ENCODE peak calls at places on chromosomes 5 and 9, in seven cellular contexts. One of them, this sample, is unnamed.

GRCh38 chr5:90294604-90295003 is 115.0 kb downstream of the CETN3 start:
- DNase-seq in K562: peak
- DNase-seq in stomach: no peak
- DNase-seq in H1: no peak
- DNase-seq in SK-N-MC: no peak
- DNase-seq in HCT116: no peak
- DNase-seq in Panc1: no peak
- DNase-seq in this sample: no peak

GRCh38 chr5:13478831-13479465 is 465.5 kb downstream of the DNAH5 start:
- DNase-seq in K562: peak
- DNase-seq in stomach: peak
- DNase-seq in H1: peak
- DNase-seq in SK-N-MC: peak
- DNase-seq in HCT116: no peak
- DNase-seq in Panc1: peak
- DNase-seq in this sample: no peak

GRCh38 chr5:128155793-128156192 is 72.2 kb downstream of the SLC12A2 start:
- DNase-seq in K562: no peak
- DNase-seq in stomach: no peak
- DNase-seq in H1: no peak
- DNase-seq in SK-N-MC: no peak
- DNase-seq in HCT116: no peak
- DNase-seq in Panc1: no peak
- DNase-seq in this sample: no peak

GRCh38 chr5:137212471-137212870 is 286.7 kb downstream of the SPOCK1 start:
- DNase-seq in K562: no peak
- DNase-seq in stomach: no peak
- DNase-seq in H1: no peak
- DNase-seq in SK-N-MC: no peak
- DNase-seq in HCT116: no peak
- DNase-seq in Panc1: no peak
- DNase-seq in this sample: no peak

GRCh38 chr5:1663186-1663585 is 136.5 kb downstream of the MRPL36 start:
- DNase-seq in K562: no peak
- DNase-seq in stomach: no peak
- DNase-seq in H1: no peak
- DNase-seq in SK-N-MC: no peak
- DNase-seq in HCT116: no peak
- DNase-seq in Panc1: no peak
- DNase-seq in this sample: no peak

GRCh38 chr5:84437673-84438315 is 53.1 kb upstream of the EDIL3 start:
- DNase-seq in K562: no peak
- DNase-seq in stomach: no peak
- DNase-seq in H1: no peak
- DNase-seq in SK-N-MC: no peak
- DNase-seq in HCT116: peak
- DNase-seq in Panc1: no peak
- DNase-seq in this sample: no peak

GRCh38 chr9:119839888-119840287 is 470.7 kb upstream of the BRINP1 start:
- DNase-seq in K562: no peak
- DNase-seq in stomach: no peak
- DNase-seq in H1: no peak
- DNase-seq in SK-N-MC: no peak
- DNase-seq in HCT116: no peak
- DNase-seq in Panc1: no peak
- DNase-seq in this sample: no peak

GRCh38 chr9:136281421-136282271 is 22.2 kb downstream of the CCDC187 start:
- DNase-seq in K562: no peak
- DNase-seq in stomach: no peak
- DNase-seq in H1: no peak
- DNase-seq in SK-N-MC: no peak
- DNase-seq in HCT116: no peak
- DNase-seq in Panc1: no peak
- DNase-seq in this sample: no peak

GRCh38 chr9:134413890-134414731 is 87.9 kb downstream of the RXRA start:
- DNase-seq in K562: no peak
- DNase-seq in stomach: peak
- DNase-seq in H1: no peak
- DNase-seq in SK-N-MC: no peak
- DNase-seq in HCT116: peak
- DNase-seq in Panc1: no peak
- DNase-seq in this sample: peak

GRCh38 chr9:20538956-20539355 is 83.3 kb downstream of the MLLT3 start:
- DNase-seq in K562: no peak
- DNase-seq in stomach: no peak
- DNase-seq in H1: no peak
- DNase-seq in SK-N-MC: no peak
- DNase-seq in HCT116: no peak
- DNase-seq in Panc1: no peak
- DNase-seq in this sample: no peak

GRCh38 chr5:6774673-6775327 is 61.6 kb downstream of the TENT4A start:
- DNase-seq in K562: no peak
- DNase-seq in stomach: no peak
- DNase-seq in H1: no peak
- DNase-seq in SK-N-MC: no peak
- DNase-seq in HCT116: no peak
- DNase-seq in Panc1: no peak
- DNase-seq in this sample: no peak

GRCh38 chr9:83544002-83544698 is 5.9 kb upstream of the FRMD3 start:
- DNase-seq in K562: peak
- DNase-seq in stomach: peak
- DNase-seq in H1: no peak
- DNase-seq in SK-N-MC: no peak
- DNase-seq in HCT116: peak
- DNase-seq in Panc1: peak
- DNase-seq in this sample: peak

GRCh38 chr9:118222375-118222774 is 518.2 kb downstream of the TLR4 start:
- DNase-seq in K562: no peak
- DNase-seq in stomach: no peak
- DNase-seq in H1: no peak
- DNase-seq in SK-N-MC: no peak
- DNase-seq in HCT116: no peak
- DNase-seq in Panc1: no peak
- DNase-seq in this sample: no peak

GRCh38 chr9:133693116-133693515 is 45.0 kb downstream of the SARDH start:
- DNase-seq in K562: no peak
- DNase-seq in stomach: no peak
- DNase-seq in H1: no peak
- DNase-seq in SK-N-MC: no peak
- DNase-seq in HCT116: no peak
- DNase-seq in Panc1: no peak
- DNase-seq in this sample: no peak

GRCh38 chr9:16356196-16356765 is 514.2 kb downstream of the BNC2 start:
- DNase-seq in K562: no peak
- DNase-seq in stomach: no peak
- DNase-seq in H1: no peak
- DNase-seq in SK-N-MC: no peak
- DNase-seq in HCT116: no peak
- DNase-seq in Panc1: no peak
- DNase-seq in this sample: no peak

GRCh38 chr5:54601393-54601792 is 83.8 kb downstream of the SNX18 start:
- DNase-seq in K562: no peak
- DNase-seq in stomach: no peak
- DNase-seq in H1: no peak
- DNase-seq in SK-N-MC: no peak
- DNase-seq in HCT116: no peak
- DNase-seq in Panc1: no peak
- DNase-seq in this sample: no peak

GRCh38 chr5:139745121-139745799 is 50.3 kb upstream of the PSD2 start:
- DNase-seq in K562: peak
- DNase-seq in stomach: no peak
- DNase-seq in H1: peak
- DNase-seq in SK-N-MC: no peak
- DNase-seq in HCT116: peak
- DNase-seq in Panc1: no peak
- DNase-seq in this sample: no peak

GRCh38 chr5:80343067-80343466 is 23.3 kb downstream of the SPZ1 start:
- DNase-seq in K562: no peak
- DNase-seq in stomach: no peak
- DNase-seq in H1: no peak
- DNase-seq in SK-N-MC: no peak
- DNase-seq in HCT116: peak
- DNase-seq in Panc1: no peak
- DNase-seq in this sample: no peak

GRCh38 chr5:65037845-65038815 is 269.4 kb downstream of the CWC27 start:
- DNase-seq in K562: peak
- DNase-seq in stomach: no peak
- DNase-seq in H1: peak
- DNase-seq in SK-N-MC: no peak
- DNase-seq in HCT116: peak
- DNase-seq in Panc1: no peak
- DNase-seq in this sample: peak

GRCh38 chr5:177232358-177232757 is 71.2 kb downstream of the RAB24 start:
- DNase-seq in K562: no peak
- DNase-seq in stomach: no peak
- DNase-seq in H1: no peak
- DNase-seq in SK-N-MC: no peak
- DNase-seq in HCT116: no peak
- DNase-seq in Panc1: no peak
- DNase-seq in this sample: no peak
- H3K4me3 ChIP-seq in K562: no peak
- H3K4me3 ChIP-seq in stomach: no peak
- H3K4me3 ChIP-seq in H1: no peak
- H3K4me3 ChIP-seq in SK-N-MC: no peak
- H3K4me3 ChIP-seq in HCT116: no peak
- H3K4me3 ChIP-seq in Panc1: no peak
- H3K4me3 ChIP-seq in this sample: no peak

GRCh38 chr9:124771021-124771866 is at the start of gene NR6A1:
- DNase-seq in K562: peak
- DNase-seq in stomach: peak
- DNase-seq in H1: peak
- DNase-seq in SK-N-MC: peak
- DNase-seq in HCT116: peak
- DNase-seq in Panc1: peak
- DNase-seq in this sample: peak

GRCh38 chr9:124768778-124769350 is 2.2 kb downstream of the NR6A1 start:
- DNase-seq in K562: no peak
- DNase-seq in stomach: no peak
- DNase-seq in H1: no peak
- DNase-seq in SK-N-MC: no peak
- DNase-seq in HCT116: no peak
- DNase-seq in Panc1: no peak
- DNase-seq in this sample: no peak

GRCh38 chr9:124769451-124770358 is 1.4 kb downstream of the NR6A1 start:
- DNase-seq in K562: peak
- DNase-seq in stomach: no peak
- DNase-seq in H1: peak
- DNase-seq in SK-N-MC: no peak
- DNase-seq in HCT116: peak
- DNase-seq in Panc1: no peak
- DNase-seq in this sample: peak

GRCh38 chr9:124771867-124772621 is 933 bp upstream of the NR6A1 start:
- DNase-seq in K562: peak
- DNase-seq in stomach: peak
- DNase-seq in H1: peak
- DNase-seq in SK-N-MC: no peak
- DNase-seq in HCT116: peak
- DNase-seq in Panc1: peak
- DNase-seq in this sample: peak

DNA sequence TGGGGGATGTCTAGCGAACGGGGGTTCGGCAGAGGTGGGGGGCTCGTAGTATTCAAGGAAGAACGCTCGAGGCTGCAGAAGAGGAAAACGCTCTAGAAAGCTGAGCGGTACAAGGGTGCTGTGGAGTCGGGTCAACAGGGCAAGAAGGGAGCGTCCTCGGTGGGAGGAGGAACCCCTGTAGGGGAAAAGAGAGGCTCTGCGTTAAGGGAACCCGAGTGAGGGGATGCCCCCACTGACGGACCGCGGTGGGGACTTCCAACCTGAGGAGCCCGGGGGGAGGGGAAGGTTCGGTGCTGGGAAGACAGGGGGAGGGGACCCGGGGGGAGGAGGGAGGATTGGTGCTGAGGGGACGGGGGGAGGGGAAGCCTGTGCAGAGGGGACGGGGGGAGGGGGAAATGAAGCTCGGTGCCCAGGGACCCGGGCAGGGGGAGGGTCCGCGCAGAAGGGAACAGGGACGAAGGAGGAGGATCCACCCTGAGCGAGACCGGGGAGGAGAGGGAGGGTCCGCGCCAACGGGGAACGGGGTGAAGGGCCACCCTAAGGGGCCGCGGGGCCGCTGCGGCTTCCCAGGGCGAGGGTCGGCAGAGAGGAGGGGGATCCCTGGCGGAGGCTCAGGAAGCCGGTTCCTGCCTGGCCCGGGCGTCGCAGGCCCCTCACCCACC is 621 bp downstream of the NR6A1 start:
- DNase-seq in K562: peak
- DNase-seq in stomach: no peak
- DNase-seq in H1: no peak
- DNase-seq in SK-N-MC: no peak
- DNase-seq in HCT116: no peak
- DNase-seq in Panc1: no peak
- DNase-seq in this sample: peak
- TF ChIP-seq POLR2AphosphoS5 in K562: no peak
- TF ChIP-seq POLR2AphosphoS5 in stomach: no peak
- TF ChIP-seq POLR2AphosphoS5 in H1: no peak
- TF ChIP-seq POLR2AphosphoS5 in SK-N-MC: no peak
- TF ChIP-seq POLR2AphosphoS5 in HCT116: no peak
- TF ChIP-seq POLR2AphosphoS5 in Panc1: no peak
- TF ChIP-seq POLR2AphosphoS5 in this sample: no peak

GRCh38 chr9:113542016-113542415 is 78.5 kb downstream of the RGS3 start:
- DNase-seq in K562: no peak
- DNase-seq in stomach: no peak
- DNase-seq in H1: no peak
- DNase-seq in SK-N-MC: no peak
- DNase-seq in HCT116: no peak
- DNase-seq in Panc1: no peak
- DNase-seq in this sample: no peak
- H3K4me3 ChIP-seq in K562: no peak
- H3K4me3 ChIP-seq in stomach: no peak
- H3K4me3 ChIP-seq in H1: no peak
- H3K4me3 ChIP-seq in SK-N-MC: no peak
- H3K4me3 ChIP-seq in HCT116: no peak
- H3K4me3 ChIP-seq in Panc1: no peak
- H3K4me3 ChIP-seq in this sample: no peak

GRCh38 chr9:95775191-95775590 is 100.3 kb upstream of the ERCC6L2 start:
- DNase-seq in K562: no peak
- DNase-seq in stomach: no peak
- DNase-seq in H1: no peak
- DNase-seq in SK-N-MC: no peak
- DNase-seq in HCT116: no peak
- DNase-seq in Panc1: no peak
- DNase-seq in this sample: no peak

GRCh38 chr9:95776131-95776530 is 99.4 kb upstream of the ERCC6L2 start:
- DNase-seq in K562: no peak
- DNase-seq in stomach: no peak
- DNase-seq in H1: no peak
- DNase-seq in SK-N-MC: no peak
- DNase-seq in HCT116: no peak
- DNase-seq in Panc1: no peak
- DNase-seq in this sample: no peak

GRCh38 chr9:95780751-95781150 is 94.7 kb upstream of the ERCC6L2 start:
- DNase-seq in K562: no peak
- DNase-seq in stomach: no peak
- DNase-seq in H1: peak
- DNase-seq in SK-N-MC: no peak
- DNase-seq in HCT116: no peak
- DNase-seq in Panc1: no peak
- DNase-seq in this sample: no peak

GRCh38 chr9:95780121-95780520 is 95.4 kb upstream of the ERCC6L2 start:
- DNase-seq in K562: no peak
- DNase-seq in stomach: no peak
- DNase-seq in H1: peak
- DNase-seq in SK-N-MC: no peak
- DNase-seq in HCT116: no peak
- DNase-seq in Panc1: no peak
- DNase-seq in this sample: no peak

GRCh38 chr9:95778957-95779356 is 96.5 kb upstream of the ERCC6L2 start:
- DNase-seq in K562: no peak
- DNase-seq in stomach: peak
- DNase-seq in H1: peak
- DNase-seq in SK-N-MC: no peak
- DNase-seq in HCT116: no peak
- DNase-seq in Panc1: no peak
- DNase-seq in this sample: peak
- TF ChIP-seq POLR2AphosphoS5 in K562: no peak
- TF ChIP-seq POLR2AphosphoS5 in stomach: peak
- TF ChIP-seq POLR2AphosphoS5 in H1: no peak
- TF ChIP-seq POLR2AphosphoS5 in SK-N-MC: no peak
- TF ChIP-seq POLR2AphosphoS5 in HCT116: no peak
- TF ChIP-seq POLR2AphosphoS5 in Panc1: no peak
- TF ChIP-seq POLR2AphosphoS5 in this sample: peak

This sample was measured in transverse colon.